ENCODE peak calls at places on chromosomes 12 and 14, in eight cellular contexts. One of them, this sample, is unnamed.

GRCh38 chr12:6476496-6476895 is 6.0 kb upstream of the VAMP1 start:
- DNase-seq in right atrium auricular region: no peak
- DNase-seq in pancreas: no peak
- DNase-seq in CD8-positive, alpha-beta T cell: no peak
- DNase-seq in stomach: no peak
- DNase-seq in mucosa of descending colon: no peak
- DNase-seq in GM12865: no peak
- DNase-seq in fibroblast of lung: peak
- DNase-seq in this sample: no peak

GRCh38 chr12:120734210-120734609 is 8.6 kb downstream of the ACADS start:
- DNase-seq in right atrium auricular region: no peak
- DNase-seq in pancreas: no peak
- DNase-seq in CD8-positive, alpha-beta T cell: no peak
- DNase-seq in stomach: no peak
- DNase-seq in mucosa of descending colon: no peak
- DNase-seq in GM12865: no peak
- DNase-seq in fibroblast of lung: no peak
- DNase-seq in this sample: no peak

GRCh38 chr12:12992418-12993175 is 7.5 kb downstream of the HEBP1 start:
- DNase-seq in right atrium auricular region: peak
- DNase-seq in pancreas: no peak
- DNase-seq in CD8-positive, alpha-beta T cell: no peak
- DNase-seq in stomach: peak
- DNase-seq in mucosa of descending colon: peak
- DNase-seq in GM12865: no peak
- DNase-seq in fibroblast of lung: peak
- DNase-seq in this sample: no peak

GRCh38 chr12:112322882-112323547 is 59.2 kb downstream of the HECTD4 start:
- DNase-seq in right atrium auricular region: no peak
- DNase-seq in pancreas: no peak
- DNase-seq in CD8-positive, alpha-beta T cell: no peak
- DNase-seq in stomach: no peak
- DNase-seq in mucosa of descending colon: no peak
- DNase-seq in GM12865: no peak
- DNase-seq in fibroblast of lung: no peak
- DNase-seq in this sample: no peak

GRCh38 chr12:100534625-100535227 is 38.8 kb upstream of the GAS2L3 start:
- DNase-seq in right atrium auricular region: no peak
- DNase-seq in pancreas: no peak
- DNase-seq in CD8-positive, alpha-beta T cell: no peak
- DNase-seq in stomach: no peak
- DNase-seq in mucosa of descending colon: peak
- DNase-seq in GM12865: no peak
- DNase-seq in fibroblast of lung: no peak
- DNase-seq in this sample: no peak

GRCh38 chr12:91432079-91432478 is 249.5 kb upstream of the DCN start:
- DNase-seq in right atrium auricular region: no peak
- DNase-seq in pancreas: no peak
- DNase-seq in CD8-positive, alpha-beta T cell: no peak
- DNase-seq in stomach: no peak
- DNase-seq in mucosa of descending colon: no peak
- DNase-seq in GM12865: no peak
- DNase-seq in fibroblast of lung: peak
- DNase-seq in this sample: no peak

GRCh38 chr12:25313591-25313990 is 62.9 kb upstream of the KRAS start:
- DNase-seq in right atrium auricular region: no peak
- DNase-seq in pancreas: no peak
- DNase-seq in CD8-positive, alpha-beta T cell: no peak
- DNase-seq in stomach: no peak
- DNase-seq in mucosa of descending colon: no peak
- DNase-seq in GM12865: no peak
- DNase-seq in fibroblast of lung: peak
- DNase-seq in this sample: no peak

GRCh38 chr12:4027412-4027811 is 154.2 kb upstream of the PARP11 start:
- DNase-seq in right atrium auricular region: no peak
- DNase-seq in pancreas: no peak
- DNase-seq in CD8-positive, alpha-beta T cell: peak
- DNase-seq in stomach: no peak
- DNase-seq in mucosa of descending colon: peak
- DNase-seq in GM12865: no peak
- DNase-seq in fibroblast of lung: no peak
- DNase-seq in this sample: no peak

GRCh38 chr14:100748944-100749343 is 22.3 kb downstream of the DLK1 start:
- DNase-seq in right atrium auricular region: no peak
- DNase-seq in pancreas: no peak
- DNase-seq in CD8-positive, alpha-beta T cell: no peak
- DNase-seq in stomach: no peak
- DNase-seq in mucosa of descending colon: no peak
- DNase-seq in GM12865: no peak
- DNase-seq in fibroblast of lung: no peak
- DNase-seq in this sample: no peak

GRCh38 chr14:23605931-23606585 is 27.5 kb upstream of the JPH4 start:
- DNase-seq in right atrium auricular region: no peak
- DNase-seq in pancreas: no peak
- DNase-seq in CD8-positive, alpha-beta T cell: no peak
- DNase-seq in stomach: no peak
- DNase-seq in mucosa of descending colon: no peak
- DNase-seq in GM12865: peak
- DNase-seq in fibroblast of lung: peak
- DNase-seq in this sample: no peak

GRCh38 chr14:23661542-23661941 is 25.4 kb downstream of the DHRS2 start:
- DNase-seq in right atrium auricular region: no peak
- DNase-seq in pancreas: no peak
- DNase-seq in CD8-positive, alpha-beta T cell: peak
- DNase-seq in stomach: no peak
- DNase-seq in mucosa of descending colon: no peak
- DNase-seq in GM12865: no peak
- DNase-seq in fibroblast of lung: no peak
- DNase-seq in this sample: no peak

GRCh38 chr12:49367381-49368239 is at the start of gene SPATS2:
- DNase-seq in right atrium auricular region: peak
- DNase-seq in pancreas: peak
- DNase-seq in CD8-positive, alpha-beta T cell: no peak
- DNase-seq in stomach: no peak
- DNase-seq in mucosa of descending colon: peak
- DNase-seq in GM12865: peak
- DNase-seq in fibroblast of lung: peak
- DNase-seq in this sample: peak

GRCh38 chr12:23399402-23399933 is 550.0 kb downstream of the SOX5 start:
- DNase-seq in right atrium auricular region: no peak
- DNase-seq in pancreas: no peak
- DNase-seq in CD8-positive, alpha-beta T cell: no peak
- DNase-seq in stomach: no peak
- DNase-seq in mucosa of descending colon: no peak
- DNase-seq in GM12865: no peak
- DNase-seq in fibroblast of lung: no peak
- DNase-seq in this sample: no peak

GRCh38 chr12:109714913-109715244 is 1.3 kb downstream of the FAM222A start:
- DNase-seq in right atrium auricular region: no peak
- DNase-seq in pancreas: no peak
- DNase-seq in CD8-positive, alpha-beta T cell: no peak
- DNase-seq in stomach: no peak
- DNase-seq in mucosa of descending colon: no peak
- DNase-seq in GM12865: no peak
- DNase-seq in fibroblast of lung: no peak
- DNase-seq in this sample: no peak

GRCh38 chr12:22974865-22975264 is 349.9 kb downstream of the ETNK1 start:
- DNase-seq in right atrium auricular region: no peak
- DNase-seq in pancreas: no peak
- DNase-seq in CD8-positive, alpha-beta T cell: no peak
- DNase-seq in stomach: no peak
- DNase-seq in mucosa of descending colon: no peak
- DNase-seq in GM12865: no peak
- DNase-seq in fibroblast of lung: peak
- DNase-seq in this sample: no peak

GRCh38 chr12:68335462-68335861 is 3.3 kb upstream of the MDM1 start:
- DNase-seq in right atrium auricular region: no peak
- DNase-seq in pancreas: no peak
- DNase-seq in CD8-positive, alpha-beta T cell: no peak
- DNase-seq in stomach: no peak
- DNase-seq in mucosa of descending colon: no peak
- DNase-seq in GM12865: no peak
- DNase-seq in fibroblast of lung: no peak
- DNase-seq in this sample: no peak

GRCh38 chr14:106556665-106557289 is 1030.4 kb downstream of the TMEM121 start:
- DNase-seq in right atrium auricular region: no peak
- DNase-seq in pancreas: peak
- DNase-seq in CD8-positive, alpha-beta T cell: peak
- DNase-seq in stomach: peak
- DNase-seq in mucosa of descending colon: peak
- DNase-seq in GM12865: peak
- DNase-seq in fibroblast of lung: no peak
- DNase-seq in this sample: no peak

GRCh38 chr14:29892327-29892726 is 35.3 kb downstream of the PRKD1 start:
- DNase-seq in right atrium auricular region: no peak
- DNase-seq in pancreas: no peak
- DNase-seq in CD8-positive, alpha-beta T cell: no peak
- DNase-seq in stomach: no peak
- DNase-seq in mucosa of descending colon: no peak
- DNase-seq in GM12865: no peak
- DNase-seq in fibroblast of lung: peak
- DNase-seq in this sample: no peak

GRCh38 chr12:31478898-31479297 is 112.0 kb downstream of the DENND5B start:
- DNase-seq in right atrium auricular region: no peak
- DNase-seq in pancreas: no peak
- DNase-seq in CD8-positive, alpha-beta T cell: no peak
- DNase-seq in stomach: no peak
- DNase-seq in mucosa of descending colon: no peak
- DNase-seq in GM12865: no peak
- DNase-seq in fibroblast of lung: no peak
- DNase-seq in this sample: no peak

GRCh38 chr12:31479516-31480210 is 111.3 kb downstream of the DENND5B start:
- DNase-seq in right atrium auricular region: no peak
- DNase-seq in pancreas: no peak
- DNase-seq in CD8-positive, alpha-beta T cell: no peak
- DNase-seq in stomach: no peak
- DNase-seq in mucosa of descending colon: no peak
- DNase-seq in GM12865: peak
- DNase-seq in fibroblast of lung: no peak
- DNase-seq in this sample: no peak

GRCh38 chr12:31476437-31476836 is 114.5 kb downstream of the DENND5B start:
- DNase-seq in right atrium auricular region: no peak
- DNase-seq in pancreas: no peak
- DNase-seq in CD8-positive, alpha-beta T cell: no peak
- DNase-seq in stomach: no peak
- DNase-seq in mucosa of descending colon: no peak
- DNase-seq in GM12865: no peak
- DNase-seq in fibroblast of lung: no peak
- DNase-seq in this sample: no peak

GRCh38 chr12:31477669-31478068 is 113.3 kb downstream of the DENND5B start:
- DNase-seq in right atrium auricular region: no peak
- DNase-seq in pancreas: no peak
- DNase-seq in CD8-positive, alpha-beta T cell: no peak
- DNase-seq in stomach: no peak
- DNase-seq in mucosa of descending colon: no peak
- DNase-seq in GM12865: peak
- DNase-seq in fibroblast of lung: no peak
- DNase-seq in this sample: no peak

DNA sequence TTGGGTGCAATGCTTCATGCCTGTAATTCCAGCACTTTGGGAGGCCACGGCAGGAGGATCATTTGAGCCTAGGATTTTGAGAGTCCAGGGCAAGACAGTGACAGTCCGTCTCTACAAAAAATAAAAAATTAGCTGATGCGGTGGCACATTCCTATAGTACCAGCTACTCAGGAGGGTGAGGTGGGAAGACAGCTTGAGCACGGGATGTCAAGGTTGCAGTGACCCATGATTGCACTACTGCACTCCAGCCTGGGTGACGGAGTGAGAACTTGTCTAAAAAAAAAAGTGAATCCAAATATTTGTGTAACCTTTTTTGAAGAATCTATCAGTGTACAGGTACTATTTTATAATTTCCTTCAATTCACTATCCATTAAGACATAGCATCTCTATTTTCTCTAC is 112.5 kb downstream of the DENND5B start:
- DNase-seq in right atrium auricular region: no peak
- DNase-seq in pancreas: no peak
- DNase-seq in CD8-positive, alpha-beta T cell: no peak
- DNase-seq in stomach: no peak
- DNase-seq in mucosa of descending colon: no peak
- DNase-seq in GM12865: no peak
- DNase-seq in fibroblast of lung: no peak
- DNase-seq in this sample: no peak
- H3K4me3 ChIP-seq in right atrium auricular region: no peak
- H3K4me3 ChIP-seq in pancreas: no peak
- H3K4me3 ChIP-seq in CD8-positive, alpha-beta T cell: no peak
- H3K4me3 ChIP-seq in stomach: no peak
- H3K4me3 ChIP-seq in mucosa of descending colon: no peak
- H3K4me3 ChIP-seq in GM12865: no peak
- H3K4me3 ChIP-seq in fibroblast of lung: no peak
- H3K4me3 ChIP-seq in this sample: no peak

DNA sequence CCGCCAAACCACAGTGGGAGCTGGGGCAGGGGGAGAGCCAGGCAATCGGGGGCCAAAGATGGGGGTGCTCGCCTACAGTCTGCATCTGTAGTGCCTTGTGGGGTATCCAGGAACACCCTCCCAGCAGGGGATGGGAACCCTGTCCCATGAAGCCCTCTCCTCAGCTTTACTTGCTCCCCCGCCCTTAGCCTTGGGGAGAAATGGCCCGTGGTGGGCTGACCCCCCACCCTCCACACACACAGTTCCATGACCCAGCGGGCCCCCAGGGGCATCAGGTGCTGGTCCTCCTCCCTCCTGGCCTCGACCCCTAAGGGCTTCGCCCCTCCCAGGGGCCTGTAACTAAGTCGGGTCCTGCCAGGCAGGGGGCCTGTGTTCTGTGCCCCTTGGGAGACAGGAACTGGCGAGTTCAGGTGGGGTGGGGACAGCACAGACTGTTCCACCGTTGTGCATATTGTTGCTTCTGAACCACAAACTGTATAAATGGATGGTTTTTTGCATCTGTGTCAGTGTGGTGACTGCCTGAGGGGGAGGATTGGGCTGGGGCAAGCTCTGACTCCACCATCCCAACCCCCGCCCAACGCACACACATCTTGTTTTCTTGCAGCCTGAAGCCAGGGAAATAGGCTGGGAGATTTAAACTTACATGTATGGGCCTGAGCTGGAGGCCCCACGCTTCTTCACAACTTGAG is 8.8 kb downstream of the TAMALIN start:
- DNase-seq in right atrium auricular region: no peak
- DNase-seq in pancreas: no peak
- DNase-seq in CD8-positive, alpha-beta T cell: no peak
- DNase-seq in stomach: no peak
- DNase-seq in mucosa of descending colon: no peak
- DNase-seq in GM12865: no peak
- DNase-seq in fibroblast of lung: no peak
- DNase-seq in this sample: no peak
- H3K4me3 ChIP-seq in right atrium auricular region: no peak
- H3K4me3 ChIP-seq in pancreas: no peak
- H3K4me3 ChIP-seq in CD8-positive, alpha-beta T cell: no peak
- H3K4me3 ChIP-seq in stomach: no peak
- H3K4me3 ChIP-seq in mucosa of descending colon: no peak
- H3K4me3 ChIP-seq in GM12865: no peak
- H3K4me3 ChIP-seq in fibroblast of lung: no peak
- H3K4me3 ChIP-seq in this sample: no peak

GRCh38 chr14:104037903-104038302 is 47.6 kb upstream of the ASPG start:
- DNase-seq in right atrium auricular region: no peak
- DNase-seq in pancreas: peak
- DNase-seq in CD8-positive, alpha-beta T cell: no peak
- DNase-seq in stomach: no peak
- DNase-seq in mucosa of descending colon: no peak
- DNase-seq in GM12865: no peak
- DNase-seq in fibroblast of lung: no peak
- DNase-seq in this sample: no peak
- H3K4me3 ChIP-seq in right atrium auricular region: no peak
- H3K4me3 ChIP-seq in pancreas: no peak
- H3K4me3 ChIP-seq in CD8-positive, alpha-beta T cell: no peak
- H3K4me3 ChIP-seq in stomach: no peak
- H3K4me3 ChIP-seq in mucosa of descending colon: no peak
- H3K4me3 ChIP-seq in GM12865: no peak
- H3K4me3 ChIP-seq in fibroblast of lung: no peak
- H3K4me3 ChIP-seq in this sample: no peak

GRCh38 chr14:58331111-58331510 is 32.8 kb downstream of the ARID4A start:
- DNase-seq in right atrium auricular region: peak
- DNase-seq in pancreas: peak
- DNase-seq in CD8-positive, alpha-beta T cell: peak
- DNase-seq in stomach: peak
- DNase-seq in mucosa of descending colon: peak
- DNase-seq in GM12865: peak
- DNase-seq in fibroblast of lung: peak
- DNase-seq in this sample: peak
- H3K4me3 ChIP-seq in right atrium auricular region: peak
- H3K4me3 ChIP-seq in pancreas: no peak
- H3K4me3 ChIP-seq in CD8-positive, alpha-beta T cell: no peak
- H3K4me3 ChIP-seq in stomach: no peak
- H3K4me3 ChIP-seq in mucosa of descending colon: no peak
- H3K4me3 ChIP-seq in GM12865: no peak
- H3K4me3 ChIP-seq in fibroblast of lung: no peak
- H3K4me3 ChIP-seq in this sample: no peak